ENCODE peak calls at places on chromosomes 13 and 19, in six cellular contexts. One of them, this sample, is unnamed. For H3K4me1, the result is how much of the 10 kb centered on the place peaks cover.

GRCh38 chr19:5432687-5433086 is 22.5 kb upstream of the ZNRF4 start:
- DNase-seq in H1: no peak
- DNase-seq in IMR-90: no peak
- DNase-seq in neuronal stem cell: no peak
- DNase-seq in trophoblast cell: no peak
- DNase-seq in mesenchymal stem cell: no peak
- DNase-seq in this sample: no peak

GRCh38 chr13:47794963-47795362 is 206.1 kb downstream of the SUCLA2 start:
- DNase-seq in H1: no peak
- DNase-seq in IMR-90: peak
- DNase-seq in neuronal stem cell: no peak
- DNase-seq in trophoblast cell: no peak
- DNase-seq in mesenchymal stem cell: peak
- DNase-seq in this sample: no peak

GRCh38 chr13:95325485-95325884 is 24.2 kb upstream of the ABCC4 start:
- DNase-seq in H1: no peak
- DNase-seq in IMR-90: no peak
- DNase-seq in neuronal stem cell: no peak
- DNase-seq in trophoblast cell: no peak
- DNase-seq in mesenchymal stem cell: no peak
- DNase-seq in this sample: no peak

GRCh38 chr13:49421391-49421790 is 22.5 kb downstream of the CAB39L start:
- DNase-seq in H1: no peak
- DNase-seq in IMR-90: no peak
- DNase-seq in neuronal stem cell: no peak
- DNase-seq in trophoblast cell: no peak
- DNase-seq in mesenchymal stem cell: peak
- DNase-seq in this sample: peak

GRCh38 chr13:48567521-48568331 is 34.8 kb upstream of the RCBTB2 start:
- DNase-seq in H1: no peak
- DNase-seq in IMR-90: no peak
- DNase-seq in neuronal stem cell: no peak
- DNase-seq in trophoblast cell: no peak
- DNase-seq in mesenchymal stem cell: no peak
- DNase-seq in this sample: no peak

GRCh38 chr13:48194392-48194754 is 38.6 kb upstream of the ITM2B start:
- DNase-seq in H1: no peak
- DNase-seq in IMR-90: no peak
- DNase-seq in neuronal stem cell: no peak
- DNase-seq in trophoblast cell: no peak
- DNase-seq in mesenchymal stem cell: no peak
- DNase-seq in this sample: no peak

GRCh38 chr13:80497439-80497838 is 156.5 kb upstream of the SPRY2 start:
- DNase-seq in H1: no peak
- DNase-seq in IMR-90: no peak
- DNase-seq in neuronal stem cell: no peak
- DNase-seq in trophoblast cell: no peak
- DNase-seq in mesenchymal stem cell: no peak
- DNase-seq in this sample: no peak

GRCh38 chr19:4652075-4652474 is 12.8 kb downstream of the TNFAIP8L1 start:
- DNase-seq in H1: no peak
- DNase-seq in IMR-90: no peak
- DNase-seq in neuronal stem cell: no peak
- DNase-seq in trophoblast cell: no peak
- DNase-seq in mesenchymal stem cell: no peak
- DNase-seq in this sample: no peak

GRCh38 chr19:42042455-42043170 is 27.4 kb downstream of the GRIK5 start:
- DNase-seq in H1: no peak
- DNase-seq in IMR-90: no peak
- DNase-seq in neuronal stem cell: no peak
- DNase-seq in trophoblast cell: no peak
- DNase-seq in mesenchymal stem cell: no peak
- DNase-seq in this sample: no peak

GRCh38 chr19:47391510-47392223 is 27.7 kb downstream of the MEIS3 start:
- DNase-seq in H1: peak
- DNase-seq in IMR-90: peak
- DNase-seq in neuronal stem cell: peak
- DNase-seq in trophoblast cell: peak
- DNase-seq in mesenchymal stem cell: peak
- DNase-seq in this sample: peak

GRCh38 chr13:64293923-64294322 is 2878.3 kb upstream of the PCDH20 start:
- DNase-seq in H1: no peak
- DNase-seq in IMR-90: peak
- DNase-seq in neuronal stem cell: no peak
- DNase-seq in trophoblast cell: no peak
- DNase-seq in mesenchymal stem cell: peak
- DNase-seq in this sample: no peak

GRCh38 chr19:1855828-1856255 is 7.5 kb downstream of the KLF16 start:
- DNase-seq in H1: no peak
- DNase-seq in IMR-90: peak
- DNase-seq in neuronal stem cell: no peak
- DNase-seq in trophoblast cell: no peak
- DNase-seq in mesenchymal stem cell: no peak
- DNase-seq in this sample: no peak

GRCh38 chr13:48400820-48401219 is 12.1 kb downstream of the LPAR6 start:
- DNase-seq in H1: no peak
- DNase-seq in IMR-90: peak
- DNase-seq in neuronal stem cell: no peak
- DNase-seq in trophoblast cell: peak
- DNase-seq in mesenchymal stem cell: peak
- DNase-seq in this sample: no peak

GRCh38 chr13:62014299-62014698 is 598.6 kb upstream of the PCDH20 start:
- DNase-seq in H1: no peak
- DNase-seq in IMR-90: peak
- DNase-seq in neuronal stem cell: no peak
- DNase-seq in trophoblast cell: no peak
- DNase-seq in mesenchymal stem cell: peak
- DNase-seq in this sample: no peak

GRCh38 chr19:20321139-20321656 is 154.2 kb downstream of the ZNF486 start:
- DNase-seq in H1: no peak
- DNase-seq in IMR-90: no peak
- DNase-seq in neuronal stem cell: no peak
- DNase-seq in trophoblast cell: no peak
- DNase-seq in mesenchymal stem cell: no peak
- DNase-seq in this sample: no peak
- H3K9ac ChIP-seq in H1: no peak
- H3K9ac ChIP-seq in IMR-90: no peak
- H3K9ac ChIP-seq in neuronal stem cell: no peak
- H3K9ac ChIP-seq in trophoblast cell: no peak
- H3K9ac ChIP-seq in mesenchymal stem cell: no peak
- H3K9ac ChIP-seq in this sample: no peak

GRCh38 chr19:35862528-35862927 is 5.8 kb downstream of the KIRREL2 start:
- DNase-seq in H1: no peak
- DNase-seq in IMR-90: no peak
- DNase-seq in neuronal stem cell: no peak
- DNase-seq in trophoblast cell: no peak
- DNase-seq in mesenchymal stem cell: no peak
- DNase-seq in this sample: no peak

GRCh38 chr19:35859414-35859813 is 2.7 kb downstream of the KIRREL2 start:
- DNase-seq in H1: no peak
- DNase-seq in IMR-90: no peak
- DNase-seq in neuronal stem cell: no peak
- DNase-seq in trophoblast cell: no peak
- DNase-seq in mesenchymal stem cell: no peak
- DNase-seq in this sample: no peak

GRCh38 chr19:35860818-35861639 is 4.3 kb downstream of the KIRREL2 start:
- DNase-seq in H1: peak
- DNase-seq in IMR-90: no peak
- DNase-seq in neuronal stem cell: peak
- DNase-seq in trophoblast cell: no peak
- DNase-seq in mesenchymal stem cell: peak
- DNase-seq in this sample: peak

GRCh38 chr19:35861640-35862160 is 5.0 kb downstream of the KIRREL2 start:
- DNase-seq in H1: no peak
- DNase-seq in IMR-90: no peak
- DNase-seq in neuronal stem cell: no peak
- DNase-seq in trophoblast cell: no peak
- DNase-seq in mesenchymal stem cell: no peak
- DNase-seq in this sample: no peak

DNA sequence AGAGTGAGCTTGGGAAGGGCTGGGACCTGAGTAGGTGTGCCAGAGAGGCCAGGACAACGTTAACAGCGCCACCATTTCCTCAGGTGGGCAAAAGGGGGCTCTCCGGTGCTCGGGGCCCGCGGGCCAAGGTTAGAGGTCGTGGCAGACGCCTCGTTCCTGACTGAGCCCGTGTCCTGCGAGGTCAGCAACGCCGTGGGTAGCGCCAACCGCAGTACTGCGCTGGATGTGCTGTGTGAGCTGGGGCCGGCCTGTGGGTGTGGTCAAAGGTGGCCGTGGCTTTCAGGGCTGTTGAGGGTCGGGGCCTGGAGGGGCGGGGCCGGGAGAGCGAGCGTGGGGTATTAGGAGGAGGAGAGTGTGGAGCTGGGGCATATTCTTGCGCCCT is 3.7 kb downstream of the KIRREL2 start:
- DNase-seq in H1: no peak
- DNase-seq in IMR-90: no peak
- DNase-seq in neuronal stem cell: no peak
- DNase-seq in trophoblast cell: no peak
- DNase-seq in mesenchymal stem cell: no peak
- DNase-seq in this sample: peak
- H3K4me1 ChIP-seq in H1: under half
- H3K4me1 ChIP-seq in IMR-90: under half
- H3K4me1 ChIP-seq in neuronal stem cell: under half
- H3K4me1 ChIP-seq in trophoblast cell: under half
- H3K4me1 ChIP-seq in mesenchymal stem cell: under half
- H3K4me1 ChIP-seq in this sample: under half

GRCh38 chr19:50050406-50051223 is 24.8 kb downstream of the ZNF473 start:
- DNase-seq in H1: no peak
- DNase-seq in IMR-90: peak
- DNase-seq in neuronal stem cell: peak
- DNase-seq in trophoblast cell: peak
- DNase-seq in mesenchymal stem cell: peak
- DNase-seq in this sample: no peak
- H3K14ac ChIP-seq in H1: no peak
- H3K14ac ChIP-seq in IMR-90: no peak
- H3K14ac ChIP-seq in neuronal stem cell: no peak
- H3K14ac ChIP-seq in trophoblast cell: no peak
- H3K14ac ChIP-seq in mesenchymal stem cell: no peak
- H3K14ac ChIP-seq in this sample: no peak

DNA sequence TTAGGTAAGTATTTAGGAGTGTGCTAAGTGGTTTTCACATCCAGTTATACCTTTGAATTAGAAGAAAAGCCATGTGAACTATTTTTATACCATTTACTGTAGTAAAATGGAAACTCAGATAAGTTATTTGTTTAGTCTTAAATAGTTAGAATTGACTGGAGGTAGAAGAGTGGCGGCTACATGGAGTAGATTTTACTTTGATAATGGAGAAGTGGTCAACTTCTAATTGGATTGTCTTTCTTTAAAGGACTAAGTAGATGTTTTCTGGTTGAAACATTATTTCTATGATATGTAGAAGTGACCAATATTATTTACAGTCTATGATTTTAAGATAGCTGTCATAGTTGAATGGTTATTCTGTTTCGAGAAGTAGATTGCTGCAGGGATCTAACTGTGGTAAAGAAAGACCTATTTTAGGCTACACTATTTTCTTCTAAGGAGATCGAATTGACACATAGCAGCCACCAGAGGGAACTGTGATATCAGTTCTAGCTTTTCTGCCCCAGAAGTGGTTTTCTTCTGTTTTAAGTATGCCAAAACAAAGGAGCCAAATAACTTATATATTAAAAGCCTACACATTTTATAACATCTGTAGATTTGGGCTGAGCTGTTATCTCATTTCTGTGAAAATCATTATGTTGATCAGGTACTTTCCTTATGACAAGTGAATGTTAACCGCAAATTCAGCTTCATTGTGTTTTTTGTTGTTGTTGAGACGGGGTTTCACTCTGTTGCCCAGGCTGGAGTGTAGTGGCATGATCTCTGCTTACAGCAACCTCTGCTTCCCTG is 26.1 kb downstream of the ZMYM2 start:
- DNase-seq in H1: no peak
- DNase-seq in IMR-90: peak
- DNase-seq in neuronal stem cell: peak
- DNase-seq in trophoblast cell: peak
- DNase-seq in mesenchymal stem cell: peak
- DNase-seq in this sample: no peak
- H3K9ac ChIP-seq in H1: no peak
- H3K9ac ChIP-seq in IMR-90: no peak
- H3K9ac ChIP-seq in neuronal stem cell: no peak
- H3K9ac ChIP-seq in trophoblast cell: no peak
- H3K9ac ChIP-seq in mesenchymal stem cell: peak
- H3K9ac ChIP-seq in this sample: no peak

GRCh38 chr19:16326401-16327130 is 1.9 kb downstream of the KLF2 start:
- DNase-seq in H1: no peak
- DNase-seq in IMR-90: no peak
- DNase-seq in neuronal stem cell: no peak
- DNase-seq in trophoblast cell: no peak
- DNase-seq in mesenchymal stem cell: peak
- DNase-seq in this sample: peak
- H3K4me1 ChIP-seq in H1: under half
- H3K4me1 ChIP-seq in IMR-90: under half
- H3K4me1 ChIP-seq in neuronal stem cell: under half
- H3K4me1 ChIP-seq in trophoblast cell: under half
- H3K4me1 ChIP-seq in mesenchymal stem cell: under half
- H3K4me1 ChIP-seq in this sample: under half

GRCh38 chr19:40255619-40256166 is 29.2 kb upstream of the CCNP start:
- DNase-seq in H1: no peak
- DNase-seq in IMR-90: no peak
- DNase-seq in neuronal stem cell: no peak
- DNase-seq in trophoblast cell: no peak
- DNase-seq in mesenchymal stem cell: no peak
- DNase-seq in this sample: no peak

GRCh38 chr19:40257096-40257517 is 28.0 kb downstream of the AKT2 start:
- DNase-seq in H1: no peak
- DNase-seq in IMR-90: no peak
- DNase-seq in neuronal stem cell: no peak
- DNase-seq in trophoblast cell: no peak
- DNase-seq in mesenchymal stem cell: no peak
- DNase-seq in this sample: no peak

GRCh38 chr19:40253611-40254092 is 27.2 kb upstream of the CCNP start:
- DNase-seq in H1: no peak
- DNase-seq in IMR-90: no peak
- DNase-seq in neuronal stem cell: no peak
- DNase-seq in trophoblast cell: no peak
- DNase-seq in mesenchymal stem cell: no peak
- DNase-seq in this sample: no peak

GRCh38 chr19:40254714-40255418 is 28.4 kb upstream of the CCNP start:
- DNase-seq in H1: no peak
- DNase-seq in IMR-90: no peak
- DNase-seq in neuronal stem cell: no peak
- DNase-seq in trophoblast cell: no peak
- DNase-seq in mesenchymal stem cell: no peak
- DNase-seq in this sample: no peak

GRCh38 chr19:40256511-40256910 is 28.6 kb downstream of the AKT2 start:
- DNase-seq in H1: no peak
- DNase-seq in IMR-90: no peak
- DNase-seq in neuronal stem cell: no peak
- DNase-seq in trophoblast cell: no peak
- DNase-seq in mesenchymal stem cell: no peak
- DNase-seq in this sample: no peak
- H3K14ac ChIP-seq in H1: no peak
- H3K14ac ChIP-seq in IMR-90: no peak
- H3K14ac ChIP-seq in neuronal stem cell: no peak
- H3K14ac ChIP-seq in trophoblast cell: no peak
- H3K14ac ChIP-seq in mesenchymal stem cell: no peak
- H3K14ac ChIP-seq in this sample: no peak

DNA sequence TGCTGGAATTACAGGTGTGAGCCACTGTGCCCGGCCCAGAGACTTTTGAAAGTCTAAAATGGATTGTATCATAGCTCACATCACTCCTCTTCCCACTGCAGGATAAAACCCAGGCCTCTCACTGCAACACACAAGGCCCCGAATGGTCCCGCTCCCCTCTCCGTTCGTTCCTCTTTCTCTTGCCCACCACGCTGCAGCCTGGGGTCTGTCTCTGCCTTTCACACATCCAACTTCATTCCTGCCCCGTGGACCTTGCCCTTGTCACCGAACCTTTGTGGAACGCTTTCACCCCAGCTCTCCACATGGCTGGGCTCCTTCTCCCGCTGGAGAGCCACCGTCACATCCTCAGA is 42.6 kb downstream of the NFIC start:
- DNase-seq in H1: no peak
- DNase-seq in IMR-90: no peak
- DNase-seq in neuronal stem cell: no peak
- DNase-seq in trophoblast cell: no peak
- DNase-seq in mesenchymal stem cell: no peak
- DNase-seq in this sample: no peak
- H3K9ac ChIP-seq in H1: no peak
- H3K9ac ChIP-seq in IMR-90: no peak
- H3K9ac ChIP-seq in neuronal stem cell: no peak
- H3K9ac ChIP-seq in trophoblast cell: no peak
- H3K9ac ChIP-seq in mesenchymal stem cell: no peak
- H3K9ac ChIP-seq in this sample: no peak